ENCODE peak calls at places on chromosomes 3 and 15, in ten cellular contexts. A, G, Y, U, N, S, C, O, T and H are unnamed samples.

GRCh38 chr15:78625621-78626280 is 5.0 kb upstream of the CHRNA3 start:
- DNase-seq in C (no peak), Y (no peak), U (no peak), N (no peak), A (no peak), G (no peak), S (peak; percentile 8), T (no peak), O (peak; percentile 42), H (no peak)

GRCh38 chr3:185680216-185680615 is 94.1 kb downstream of the SENP2 start:
- DNase-seq in N (no peak), Y (no peak), S (no peak), T (no peak), A (no peak), C (no peak), O (no peak), G (no peak), U (no peak), H (no peak)

GRCh38 chr15:61003683-61004299 is 225.3 kb downstream of the RORA start:
- DNase-seq in Y (no peak), U (no peak), S (no peak), C (no peak), N (no peak), T (no peak), O (no peak), A (no peak), G (no peak), H (no peak)

GRCh38 chr3:143120716-143121239 is 1.2 kb downstream of the CHST2 start:
- DNase-seq in O (peak; percentile 14), C (peak; percentile 78), A (peak; percentile 54), U (peak; percentile 47), N (peak; percentile 46), Y (peak; percentile 28), T (peak; percentile 43), S (no peak), G (peak; percentile 15), H (peak; percentile 58)

GRCh38 chr15:68725736-68726135 is 95.0 kb downstream of the ANP32A start:
- DNase-seq in N (peak; percentile 58), A (peak; percentile 17), U (no peak), C (no peak), G (no peak), O (peak; percentile 60), T (no peak), Y (no peak), S (no peak), H (no peak)

GRCh38 chr15:66706225-66706732 is 4.2 kb downstream of the SMAD6 start:
- DNase-seq in S (no peak), A (no peak), T (no peak), U (peak; percentile 41), O (no peak), G (no peak), C (peak; percentile 42), Y (no peak), N (no peak), H (no peak)

GRCh38 chr15:29518442-29518841 is 248.8 kb upstream of the NSMCE3 start:
- DNase-seq in U (no peak), C (no peak), A (no peak), O (peak; percentile 19), G (no peak), T (no peak), N (no peak), Y (no peak), S (no peak), H (no peak)

GRCh38 chr15:70234256-70234965 is 136.7 kb upstream of the TLE3 start:
- DNase-seq in T (no peak), Y (no peak), N (no peak), A (no peak), S (no peak), U (no peak), C (no peak), G (no peak), O (no peak), H (no peak)

GRCh38 chr15:92159906-92160841 is 233.5 kb upstream of the ST8SIA2 start:
- DNase-seq in Y (no peak), A (no peak), U (no peak), S (no peak), N (no peak), O (no peak), C (no peak), G (no peak), T (no peak), H (no peak)

GRCh38 chr15:62975515-62975914 is 67.0 kb upstream of the TPM1 start:
- DNase-seq in O (no peak), U (no peak), A (no peak), N (no peak), G (peak; percentile 48), S (no peak), T (no peak), Y (no peak), C (no peak), H (no peak)

DNA sequence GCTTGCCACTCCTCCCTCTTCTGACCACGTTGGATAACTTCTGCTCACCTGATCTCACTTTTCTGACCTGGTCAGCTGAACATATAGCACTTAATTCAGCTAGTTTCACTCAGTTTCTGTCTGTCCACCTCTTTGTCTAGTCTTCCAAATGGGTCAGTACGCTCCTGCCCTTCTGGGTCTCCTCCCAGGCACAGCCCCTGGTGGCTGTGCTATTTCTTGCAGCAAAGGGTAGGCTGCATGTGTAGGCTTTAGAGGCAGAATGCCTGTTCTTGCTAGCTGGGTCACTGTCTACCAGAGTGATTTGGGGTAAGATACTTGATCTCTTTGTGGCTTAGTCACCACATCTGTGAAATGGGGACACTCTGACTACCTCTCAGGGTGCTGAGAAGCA is 2.4 kb upstream of the RBP1 start:
- DNase-seq in N (no peak), O (no peak), C (peak; percentile 18), G (no peak), S (no peak), A (no peak), T (no peak), Y (no peak), U (no peak), H (no peak)
- TF ChIP-seq CTCF in N (no peak), O (no peak), C (no peak), G (no peak), S (no peak), A (no peak), T (no peak), Y (no peak), U (no peak), H (peak; percentile 30)

DNA sequence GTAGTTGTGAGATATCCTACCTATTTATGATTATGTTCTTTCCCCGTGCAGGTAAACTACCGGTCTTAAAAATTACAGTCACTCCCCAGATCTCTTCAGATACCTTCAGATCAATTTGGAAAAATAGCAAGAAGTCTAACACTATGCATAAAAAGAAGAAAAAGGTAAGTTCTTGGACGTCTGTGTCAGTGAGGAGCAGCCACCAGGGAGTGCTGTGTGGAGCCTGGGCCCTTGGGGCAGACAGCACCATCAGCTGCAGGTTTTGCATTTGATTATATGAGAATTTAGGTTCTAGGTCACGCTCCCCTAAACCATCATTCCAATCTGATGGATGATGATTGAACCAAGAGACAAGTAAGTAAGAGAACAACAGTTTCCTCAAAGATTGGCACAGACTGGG is 8.9 kb upstream of the RNF7 start:
- DNase-seq in T (no peak), A (no peak), O (no peak), S (peak; percentile 8), G (no peak), U (no peak), Y (no peak), C (no peak), N (no peak), H (no peak)
- TF ChIP-seq CTCF in T (no peak), A (no peak), O (no peak), S (peak; percentile 53), G (no peak), U (no peak), Y (no peak), C (no peak), N (no peak), H (no peak)

GRCh38 chr3:13194285-13195209 is 121.3 kb upstream of the IQSEC1 start:
- DNase-seq in Y (no peak), O (no peak), U (no peak), A (no peak), G (no peak), N (peak; percentile 24), T (no peak), C (no peak), S (no peak), H (no peak)

GRCh38 chr3:13191016-13191415 is 117.8 kb upstream of the IQSEC1 start:
- DNase-seq in Y (no peak), N (no peak), A (no peak), S (no peak), O (no peak), T (no peak), G (no peak), C (no peak), U (no peak), H (no peak)

GRCh38 chr3:13193320-13194284 is 120.4 kb upstream of the IQSEC1 start:
- DNase-seq in G (no peak), S (no peak), N (peak; percentile 22), T (no peak), Y (no peak), A (no peak), U (no peak), O (no peak), C (no peak), H (no peak)

GRCh38 chr3:13190376-13190762 is 117.1 kb upstream of the IQSEC1 start:
- DNase-seq in S (no peak), Y (no peak), U (no peak), N (no peak), G (no peak), A (no peak), O (no peak), C (no peak), T (no peak), H (no peak)

GRCh38 chr3:13192471-13193213 is 119.4 kb upstream of the IQSEC1 start:
- DNase-seq in C (no peak), A (peak; percentile 51), T (no peak), G (peak; percentile 67), Y (no peak), O (no peak), U (no peak), N (no peak), S (no peak), H (peak; percentile 63)
- TF ChIP-seq CTCF in C (no peak), A (peak; percentile 56), T (peak; percentile 19), G (peak; percentile 22), Y (peak; percentile 49), O (peak; percentile 31), U (peak; percentile 45), N (no peak), S (peak; percentile 56), H (peak; percentile 70)

GRCh38 chr3:72601983-72602382 is 246.3 kb downstream of the SHQ1 start:
- DNase-seq in O (no peak), U (no peak), G (no peak), S (no peak), N (no peak), C (no peak), Y (no peak), T (no peak), A (no peak), H (no peak)
- TF ChIP-seq CTCF in O (no peak), U (no peak), G (no peak), S (no peak), N (no peak), C (no peak), Y (no peak), T (no peak), A (no peak), H (no peak)